ENCODE peak calls at places on chromosome 10, in six cellular contexts. W, H, R, V, U and D are unnamed samples.

GRCh38 chr10:71964669-71965515 is 697 bp downstream of the CHST3 start:
- DNase-seq in W (peak; percentile 63), H (peak; percentile 81), R (no peak), V (peak; percentile 42), U (peak; percentile 67), D (no peak)

GRCh38 chr10:106565546-106565945 is 599.0 kb downstream of the SORCS1 start:
- DNase-seq in W (no peak), H (peak; percentile 41), R (no peak), V (no peak), U (no peak), D (no peak)

GRCh38 chr10:129755075-129756020 is 208.7 kb downstream of the EBF3 start:
- DNase-seq in W (peak; percentile 17), H (no peak), R (no peak), V (no peak), U (no peak), D (no peak)

GRCh38 chr10:31083765-31084184 is 52.1 kb upstream of the ZNF438 start:
- DNase-seq in W (peak; percentile 32), H (peak; percentile 51), R (no peak), V (peak; percentile 75), U (peak; percentile 61), D (no peak)

GRCh38 chr10:105956550-105956949 is 1208.0 kb downstream of the SORCS1 start:
- DNase-seq in W (no peak), H (no peak), R (no peak), V (no peak), U (no peak), D (no peak)

GRCh38 chr10:64771253-64771652 is 1250.1 kb downstream of the REEP3 start:
- DNase-seq in W (no peak), H (no peak), R (no peak), V (no peak), U (no peak), D (no peak)

GRCh38 chr10:104574470-104575213 is 66.4 kb upstream of the SORCS3 start:
- DNase-seq in W (no peak), H (no peak), R (no peak), V (no peak), U (no peak), D (no peak)

GRCh38 chr10:29386347-29386999 is 97.6 kb downstream of the LYZL1 start:
- DNase-seq in W (no peak), H (peak; percentile 44), R (no peak), V (peak; percentile 34), U (peak; percentile 57), D (no peak)

GRCh38 chr10:65518379-65518778 is 1407.5 kb upstream of the LRRTM3 start:
- DNase-seq in W (no peak), H (no peak), R (no peak), V (peak; percentile 72), U (peak; percentile 47), D (no peak)

GRCh38 chr10:73218466-73219191 is 28.4 kb downstream of the DNAJC9 start:
- DNase-seq in W (no peak), H (peak; percentile 43), R (no peak), V (peak; percentile 50), U (peak; percentile 60), D (no peak)

GRCh38 chr10:60395711-60396110 is 6.0 kb upstream of the ANK3 start:
- DNase-seq in W (no peak), H (no peak), R (no peak), V (no peak), U (no peak), D (no peak)

GRCh38 chr10:58266003-58266825 is 1.5 kb downstream of the IPMK start:
- DNase-seq in W (no peak), H (peak; percentile 69), R (no peak), V (peak; percentile 46), U (peak; percentile 30), D (no peak)

GRCh38 chr10:97400665-97401454 is at the start of gene RRP12:
- DNase-seq in W (peak; percentile 90), H (peak; percentile 98), R (peak; percentile 91), V (peak; percentile 98), U (peak; percentile 93), D (peak; percentile 94)
- TF ChIP-seq CTCF in W (no peak), H (peak; percentile 9), R (peak; percentile 23), V (no peak), U (no peak), D (peak; percentile 17)

GRCh38 chr10:88131561-88132139 is 268.2 kb downstream of the PTEN start:
- DNase-seq in W (peak; percentile 94), H (no peak), R (peak; percentile 25), V (no peak), U (no peak), D (no peak)
- TF ChIP-seq CTCF in W (peak; percentile 29), H (no peak), R (peak; percentile 11), V (no peak), U (no peak), D (no peak)

DNA sequence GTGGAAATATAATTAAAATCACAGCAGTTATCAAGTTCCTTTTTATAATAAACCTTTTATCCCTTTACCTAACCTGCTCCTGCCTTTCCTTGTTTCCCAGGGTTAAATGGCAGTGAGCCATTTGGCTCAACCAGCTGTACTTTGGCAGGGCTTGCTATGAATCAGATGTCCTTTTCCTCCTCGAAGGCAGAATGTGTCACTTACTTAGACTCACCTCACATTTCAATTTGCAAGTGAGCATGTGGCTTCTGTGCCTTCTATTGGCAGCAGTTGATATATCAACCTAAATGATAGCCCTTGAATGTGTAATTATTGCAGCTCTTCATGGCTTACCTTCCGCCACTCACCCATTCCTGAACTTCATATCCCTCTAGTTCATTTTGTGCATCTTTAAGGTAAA is 301.7 kb downstream of the CSTF2T start:
- DNase-seq in W (peak; percentile 89), H (peak; percentile 76), R (peak; percentile 46), V (no peak), U (no peak), D (peak; percentile 66)
- TF ChIP-seq CTCF in W (no peak), H (peak; percentile 4), R (no peak), V (no peak), U (no peak), D (peak; percentile 20)

DNA sequence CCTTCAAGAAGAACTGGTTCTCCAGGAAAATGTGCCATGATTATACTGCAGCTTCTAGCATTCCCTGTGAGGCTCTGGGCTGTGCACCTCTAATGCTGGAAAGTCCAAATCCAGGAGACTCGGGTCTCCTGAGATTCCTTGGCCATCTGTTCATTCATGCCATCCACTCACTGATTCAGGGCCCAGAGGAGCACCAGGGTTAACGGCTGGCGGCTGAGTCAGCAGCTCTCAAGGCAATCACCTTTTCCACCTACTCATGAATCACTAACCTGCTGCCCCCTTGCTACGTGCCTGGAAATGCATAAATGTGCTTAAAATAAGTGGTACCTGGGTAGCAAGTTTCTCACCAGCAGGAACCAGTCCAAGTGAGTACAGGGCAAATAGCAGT is 132.7 kb downstream of the KCNMA1 start:
- DNase-seq in W (no peak), H (no peak), R (no peak), V (peak; percentile 59), U (peak; percentile 23), D (peak; percentile 89)
- TF ChIP-seq CTCF in W (no peak), H (no peak), R (no peak), V (peak; percentile 22), U (no peak), D (peak; percentile 37)

GRCh38 chr10:33376976-33377657 is 42.6 kb upstream of the NRP1 start:
- DNase-seq in W (no peak), H (peak; percentile 61), R (peak; percentile 38), V (peak; percentile 5), U (no peak), D (no peak)
- TF ChIP-seq CTCF in W (no peak), H (no peak), R (no peak), V (no peak), U (no peak), D (no peak)

GRCh38 chr10:43436291-43437140 is at the start of gene ZNF487:
- DNase-seq in W (peak; percentile 91), H (peak; percentile 94), R (peak; percentile 36), V (peak; percentile 93), U (peak; percentile 98), D (peak; percentile 20)
- TF ChIP-seq CTCF in W (peak; percentile 16), H (peak; percentile 22), R (peak; percentile 37), V (peak; percentile 18), U (no peak), D (no peak)